ENCODE peak calls at places on chromosomes 3 and 15, in five cellular contexts. Z, S, R, F and O are unnamed samples.

GRCh38 chr3:13228584-13228983 is 155.4 kb upstream of the IQSEC1 start:
- DNase-seq in F (no peak), Z (no peak), S (no peak), R (peak; percentile 2), O (no peak)

GRCh38 chr15:52233405-52233804 is 42.2 kb upstream of the GNB5 start:
- DNase-seq in S (peak; percentile 53), Z (no peak), R (no peak), F (peak; percentile 46), O (no peak)

GRCh38 chr15:31752363-31752762 is 278.0 kb upstream of the CHRNA7 start:
- DNase-seq in F (no peak), Z (no peak), R (no peak), S (no peak), O (no peak)

GRCh38 chr15:80639168-80639555 is 55.9 kb upstream of the ABHD17C start:
- DNase-seq in Z (no peak), R (no peak), F (no peak), S (no peak), O (no peak)

GRCh38 chr15:39432007-39432406 is 148.9 kb upstream of the THBS1 start:
- DNase-seq in Z (no peak), S (no peak), R (no peak), F (no peak), O (no peak)

GRCh38 chr3:71063768-71064287 is 519.7 kb downstream of the FOXP1 start:
- DNase-seq in R (peak; percentile 43), Z (peak; percentile 60), F (peak; percentile 59), S (no peak), O (no peak)

GRCh38 chr15:45186771-45187577 is 792 bp downstream of the SHF start:
- DNase-seq in F (no peak), Z (no peak), R (no peak), S (no peak), O (no peak)

GRCh38 chr3:11246663-11246970 is 25.6 kb upstream of the ATG7 start:
- DNase-seq in F (peak; percentile 20), Z (no peak), R (no peak), S (no peak), O (no peak)

GRCh38 chr3:101643861-101644613 is 32.9 kb downstream of the ZBTB11 start:
- DNase-seq in S (no peak), R (no peak), F (peak; percentile 93), Z (peak; percentile 37), O (no peak)

GRCh38 chr15:40308844-40309189 is 1.1 kb upstream of the PLCB2 start:
- DNase-seq in S (no peak), F (no peak), Z (no peak), R (no peak), O (no peak)

GRCh38 chr3:114519415-114519814 is 225.6 kb downstream of the TIGIT start:
- DNase-seq in S (peak; percentile 72), F (peak; percentile 6), R (no peak), Z (peak; percentile 92), O (no peak)

GRCh38 chr3:149612456-149612855 is 45.4 kb downstream of the WWTR1 start:
- DNase-seq in F (no peak), Z (no peak), R (no peak), S (no peak), O (no peak)

GRCh38 chr15:84702961-84703482 is 12.9 kb downstream of the SEC11A start:
- DNase-seq in R (no peak), S (no peak), Z (peak; percentile 83), F (peak; percentile 9), O (no peak)

GRCh38 chr3:120487079-120487693 is 36.4 kb upstream of the FSTL1 start:
- DNase-seq in Z (peak; percentile 43), F (peak; percentile 64), R (no peak), S (no peak), O (no peak)

GRCh38 chr3:64190517-64191515 is 34.5 kb downstream of the PRICKLE2 start:
- DNase-seq in F (peak; percentile 85), R (no peak), S (no peak), Z (peak; percentile 97), O (no peak)

GRCh38 chr3:106349191-106349881 is 480.5 kb upstream of the CBLB start:
- DNase-seq in F (no peak), S (no peak), Z (no peak), R (no peak), O (no peak)

GRCh38 chr3:114144909-114145688 is 33.8 kb downstream of the DRD3 start:
- DNase-seq in F (peak; percentile 84), S (no peak), R (no peak), Z (peak; percentile 74), O (no peak)

GRCh38 chr15:96460106-96460505 is 129.6 kb downstream of the NR2F2 start:
- DNase-seq in R (no peak), S (no peak), Z (no peak), F (no peak), O (no peak)

GRCh38 chr3:134885877-134886621 is 91.0 kb downstream of the EPHB1 start:
- DNase-seq in S (no peak), F (peak; percentile 8), Z (no peak), R (no peak), O (no peak)

GRCh38 chr3:117910820-117911524 is 1123.7 kb downstream of the IGSF11 start:
- DNase-seq in F (no peak), Z (no peak), S (no peak), R (no peak), O (no peak)